ENCODE peak calls at places on chromosome 9, in seven cellular contexts. W, Q, S, K, B, U and F are unnamed samples.
A peak's percentile ranks its signal among the peaks of the same experiment; 100 is the strongest.

GRCh38 chr9:14993061-14993800 is 83.0 kb upstream of the FREM1 start:
- DNase-seq in W (peak; percentile 33), Q (peak; percentile 61), S (peak; percentile 82), K (no peak), B (peak; percentile 78), U (peak; percentile 93), F (peak; percentile 84)

GRCh38 chr9:20358201-20358600 is 264.1 kb downstream of the MLLT3 start:
- DNase-seq in W (no peak), Q (no peak), S (no peak), K (no peak), B (no peak), U (peak; percentile 52), F (no peak)

GRCh38 chr9:26947736-26948135 is 694 bp upstream of the PLAA start:
- DNase-seq in W (no peak), Q (no peak), S (no peak), K (no peak), B (peak; percentile 50), U (no peak), F (no peak)

GRCh38 chr9:129863059-129863690 is 27.9 kb downstream of the USP20 start:
- DNase-seq in W (peak; percentile 87), Q (no peak), S (peak; percentile 95), K (no peak), B (no peak), U (peak; percentile 78), F (no peak)

GRCh38 chr9:10282084-10282483 is 330.7 kb downstream of the PTPRD start:
- DNase-seq in W (no peak), Q (no peak), S (no peak), K (no peak), B (no peak), U (no peak), F (no peak)

GRCh38 chr9:128899566-128900322 is 17.8 kb downstream of the LRRC8A start:
- DNase-seq in W (peak; percentile 47), Q (no peak), S (peak; percentile 78), K (no peak), B (no peak), U (peak; percentile 55), F (no peak)

GRCh38 chr9:78144663-78145377 is 91.1 kb upstream of the CEP78 start:
- DNase-seq in W (no peak), Q (no peak), S (no peak), K (no peak), B (no peak), U (no peak), F (no peak)

GRCh38 chr9:113650207-113651131 is 186.9 kb downstream of the RGS3 start:
- DNase-seq in W (no peak), Q (no peak), S (peak; percentile 66), K (no peak), B (peak; percentile 90), U (peak; percentile 93), F (peak; percentile 85)

GRCh38 chr9:84419203-84419602 is 78.6 kb upstream of the SLC28A3 start:
- DNase-seq in W (no peak), Q (no peak), S (no peak), K (no peak), B (no peak), U (no peak), F (no peak)

GRCh38 chr9:132806723-132807421 is 71.2 kb downstream of the AK8 start:
- DNase-seq in W (no peak), Q (no peak), S (no peak), K (no peak), B (no peak), U (no peak), F (no peak)

GRCh38 chr9:95507456-95508241 is 9.1 kb downstream of the PTCH1 start:
- DNase-seq in W (peak; percentile 56), Q (peak; percentile 40), S (peak; percentile 51), K (peak; percentile 71), B (peak; percentile 20), U (peak; percentile 67), F (peak; percentile 90)

GRCh38 chr9:116144038-116144437 is 9.6 kb upstream of the PAPPA start:
- DNase-seq in W (no peak), Q (no peak), S (peak; percentile 67), K (no peak), B (no peak), U (peak; percentile 87), F (no peak)

GRCh38 chr9:110531776-110532175 is 47.8 kb downstream of the SVEP1 start:
- DNase-seq in W (no peak), Q (no peak), S (peak; percentile 51), K (no peak), B (no peak), U (no peak), F (no peak)

GRCh38 chr9:133990366-133991210 is 1.5 kb downstream of the VAV2 start:
- DNase-seq in W (no peak), Q (peak; percentile 26), S (peak; percentile 84), K (no peak), B (peak; percentile 24), U (peak; percentile 78), F (peak; percentile 90)

GRCh38 chr9:94881946-94882345 is 155.4 kb downstream of the AOPEP start:
- DNase-seq in W (no peak), Q (no peak), S (no peak), K (no peak), B (no peak), U (no peak), F (no peak)

GRCh38 chr9:98495530-98495929 is 213.2 kb downstream of the GABBR2 start:
- DNase-seq in W (no peak), Q (no peak), S (no peak), K (no peak), B (no peak), U (no peak), F (no peak)

GRCh38 chr9:91195372-91196012 is 166.2 kb downstream of the AUH start:
- DNase-seq in W (no peak), Q (no peak), S (no peak), K (no peak), B (no peak), U (no peak), F (no peak)

GRCh38 chr9:126516936-126517750 is 96.6 kb upstream of the LMX1B start:
- DNase-seq in W (peak; percentile 68), Q (peak; percentile 33), S (peak; percentile 74), K (peak; percentile 59), B (peak; percentile 48), U (peak; percentile 74), F (no peak)

GRCh38 chr9:95081998-95082397 is 235.5 kb downstream of the FANCC start:
- DNase-seq in W (no peak), Q (no peak), S (no peak), K (no peak), B (no peak), U (no peak), F (no peak)

GRCh38 chr9:90838098-90838497 is 36.5 kb downstream of the SYK start:
- DNase-seq in W (no peak), Q (no peak), S (no peak), K (no peak), B (no peak), U (no peak), F (no peak)

GRCh38 chr9:112194969-112195431 is 19.9 kb upstream of the SUSD1 start:
- DNase-seq in W (no peak), Q (no peak), S (no peak), K (no peak), B (no peak), U (no peak), F (no peak)

GRCh38 chr9:135476981-135477380 is 2.6 kb upstream of the PPP1R26 start:
- DNase-seq in W (no peak), Q (no peak), S (peak; percentile 77), K (no peak), B (no peak), U (no peak), F (no peak)

GRCh38 chr9:78295731-78296130 is 1.2 kb upstream of the PSAT1 start:
- DNase-seq in W (no peak), Q (no peak), S (no peak), K (no peak), B (peak; percentile 1), U (no peak), F (no peak)

GRCh38 chr9:70639853-70640814 is 225.7 kb upstream of the KLF9 start:
- DNase-seq in W (peak; percentile 21), Q (peak; percentile 54), S (peak; percentile 55), K (no peak), B (peak; percentile 3), U (peak; percentile 49), F (peak; percentile 15)

GRCh38 chr9:98807811-98808195 is 333 bp downstream of the GALNT12 start:
- DNase-seq in W (peak; percentile 45), Q (peak; percentile 16), S (no peak), K (no peak), B (no peak), U (no peak), F (no peak)

GRCh38 chr9:35909687-35910612 is 660 bp downstream of the SPAAR start:
- DNase-seq in W (no peak), Q (no peak), S (no peak), K (no peak), B (no peak), U (no peak), F (no peak)

GRCh38 chr9:89060790-89061189 is 69.5 kb downstream of the S1PR3 start:
- DNase-seq in W (no peak), Q (no peak), S (no peak), K (no peak), B (no peak), U (no peak), F (no peak)

GRCh38 chr9:87346061-87346665 is 151.5 kb upstream of the DAPK1 start:
- DNase-seq in W (no peak), Q (no peak), S (no peak), K (no peak), B (no peak), U (no peak), F (no peak)

GRCh38 chr9:137268538-137269201 is 8.9 kb upstream of the TOR4A start:
- DNase-seq in W (no peak), Q (no peak), S (no peak), K (no peak), B (no peak), U (no peak), F (peak; percentile 25)

GRCh38 chr9:135229701-135230385 is 142.4 kb downstream of the OLFM1 start:
- DNase-seq in W (no peak), Q (no peak), S (no peak), K (no peak), B (no peak), U (no peak), F (no peak)